ENCODE peak calls at places on chromosomes 5 and 9, in seven cellular contexts. C is stomach; U is psoas muscle; F is HepG2; X is CD4-positive, alpha-beta memory T cell; S is GM12878; W is dorsolateral prefrontal cortex. N is an unnamed sample.

GRCh38 chr5:57298985-57299491 is 125.2 kb downstream of the GPBP1 start:
- DNase-seq in C (no peak), U (no peak), F (peak), X (peak), S (peak), W (peak), N (no peak)

GRCh38 chr9:16627967-16628366 is 242.5 kb downstream of the BNC2 start:
- DNase-seq in C (no peak), U (no peak), F (no peak), X (no peak), S (no peak), W (no peak), N (no peak)

GRCh38 chr9:125963932-125964331 is 216.8 kb downstream of the PBX3 start:
- DNase-seq in C (no peak), U (no peak), F (no peak), X (no peak), S (no peak), W (no peak), N (no peak)

GRCh38 chr9:133144887-133145466 is 18.7 kb downstream of the GBGT1 start:
- DNase-seq in C (no peak), U (no peak), F (no peak), X (no peak), S (no peak), W (no peak), N (no peak)

GRCh38 chr5:37208883-37209808 is 40.0 kb downstream of the CPLANE1 start:
- DNase-seq in C (no peak), U (peak), F (no peak), X (peak), S (no peak), W (no peak), N (no peak)

GRCh38 chr5:181217111-181217804 is 5.8 kb upstream of the TRIM41 start:
- DNase-seq in C (peak), U (peak), F (no peak), X (peak), S (peak), W (peak), N (no peak)

GRCh38 chr5:10460252-10460906 is 18.7 kb downstream of the ROPN1L start:
- DNase-seq in C (peak), U (no peak), F (no peak), X (no peak), S (no peak), W (peak), N (no peak)

GRCh38 chr5:20276061-20276958 is 288.3 kb upstream of the CDH18 start:
- DNase-seq in C (no peak), U (peak), F (peak), X (no peak), S (no peak), W (no peak), N (no peak)

GRCh38 chr9:92535940-92536850 is at the start of gene ECM2:
- DNase-seq in C (no peak), U (no peak), F (no peak), X (no peak), S (no peak), W (no peak), N (no peak)

GRCh38 chr5:24905123-24905522 is 260.3 kb upstream of the CDH10 start:
- DNase-seq in C (no peak), U (no peak), F (no peak), X (no peak), S (no peak), W (no peak), N (no peak)

GRCh38 chr9:37144762-37145161 is 24.4 kb downstream of the ZCCHC7 start:
- DNase-seq in C (no peak), U (no peak), F (peak), X (no peak), S (peak), W (no peak), N (no peak)

GRCh38 chr5:124453221-124454032 is 293.0 kb downstream of the ZNF608 start:
- DNase-seq in C (no peak), U (no peak), F (no peak), X (no peak), S (peak), W (no peak), N (no peak)

GRCh38 chr5:53476019-53476418 is 4.4 kb upstream of the FST start:
- DNase-seq in C (no peak), U (no peak), F (no peak), X (no peak), S (no peak), W (no peak), N (no peak)

GRCh38 chr9:35798658-35799366 is 7.4 kb downstream of the NPR2 start:
- DNase-seq in C (no peak), U (no peak), F (peak), X (no peak), S (no peak), W (no peak), N (no peak)

GRCh38 chr9:94650924-94651323 is 11.6 kb upstream of the FBP1 start:
- DNase-seq in C (no peak), U (no peak), F (no peak), X (no peak), S (no peak), W (no peak), N (no peak)

GRCh38 chr5:139664273-139664693 is 16.1 kb downstream of the CXXC5 start:
- DNase-seq in C (no peak), U (no peak), F (no peak), X (no peak), S (peak), W (no peak), N (no peak)

GRCh38 chr5:81165493-81166119 is 67.5 kb upstream of the CKMT2 start:
- DNase-seq in C (no peak), U (peak), F (peak), X (peak), S (no peak), W (peak), N (peak)

GRCh38 chr5:141513021-141513626 is 24.2 kb downstream of the PCDHGC5 start:
- DNase-seq in C (no peak), U (no peak), F (no peak), X (peak), S (no peak), W (peak), N (peak)

GRCh38 chr9:93168581-93168980 is 15.4 kb upstream of the WNK2 start:
- DNase-seq in C (no peak), U (no peak), F (no peak), X (no peak), S (no peak), W (no peak), N (no peak)

GRCh38 chr5:112210430-112211005 is 208.6 kb downstream of the EPB41L4A start:
- DNase-seq in C (peak), U (peak), F (peak), X (peak), S (no peak), W (no peak), N (no peak)

GRCh38 chr9:127482662-127483061 is 31.4 kb downstream of the LRSAM1 start:
- DNase-seq in C (no peak), U (no peak), F (no peak), X (no peak), S (no peak), W (no peak), N (no peak)

GRCh38 chr5:10519729-10520128 is 44.1 kb upstream of the ANKRD33B start:
- DNase-seq in C (no peak), U (no peak), F (no peak), X (no peak), S (no peak), W (no peak), N (no peak)

GRCh38 chr5:35908266-35908665 is 30.2 kb downstream of the CAPSL start:
- DNase-seq in C (no peak), U (no peak), F (no peak), X (no peak), S (no peak), W (no peak), N (no peak)

GRCh38 chr9:34334337-34334824 is 5.0 kb downstream of the NUDT2 start:
- DNase-seq in C (no peak), U (no peak), F (peak), X (no peak), S (no peak), W (peak), N (peak)

GRCh38 chr5:142864293-142865260 is 94.4 kb downstream of the ARHGAP26 start:
- DNase-seq in C (peak), U (no peak), F (no peak), X (no peak), S (no peak), W (no peak), N (no peak)

GRCh38 chr5:167296056-167296455 is 995.4 kb upstream of the WWC1 start:
- DNase-seq in C (no peak), U (no peak), F (no peak), X (no peak), S (no peak), W (no peak), N (no peak)

GRCh38 chr9:93902780-93903655 is 52.1 kb downstream of the BARX1 start:
- DNase-seq in C (no peak), U (peak), F (no peak), X (no peak), S (no peak), W (no peak), N (no peak)

GRCh38 chr5:45279109-45279508 is 417.1 kb downstream of the HCN1 start:
- DNase-seq in C (no peak), U (no peak), F (peak), X (no peak), S (no peak), W (no peak), N (no peak)

GRCh38 chr9:136671646-136672430 is 9.1 kb downstream of the EGFL7 start:
- DNase-seq in C (no peak), U (no peak), F (no peak), X (peak), S (no peak), W (no peak), N (no peak)

GRCh38 chr9:137823986-137824771 is 53.4 kb upstream of the CACNA1B start:
- DNase-seq in C (no peak), U (no peak), F (no peak), X (no peak), S (no peak), W (no peak), N (no peak)

GRCh38 chr9:77966718-77967117 is 64.9 kb downstream of the GNAQ start:
- DNase-seq in C (no peak), U (no peak), F (no peak), X (no peak), S (no peak), W (no peak), N (no peak)

GRCh38 chr9:129403743-129404620 is 216.9 kb downstream of the C9orf50 start:
- DNase-seq in C (no peak), U (peak), F (no peak), X (no peak), S (no peak), W (no peak), N (no peak)

GRCh38 chr5:88889165-88890069 is 6.4 kb upstream of the MEF2C start:
- DNase-seq in C (no peak), U (peak), F (no peak), X (no peak), S (no peak), W (peak), N (peak)

GRCh38 chr9:133148351-133149129 is 15.2 kb downstream of the GBGT1 start:
- DNase-seq in C (peak), U (peak), F (no peak), X (peak), S (no peak), W (no peak), N (peak)

GRCh38 chr5:169805527-169805934 is 168.5 kb downstream of the DOCK2 start:
- DNase-seq in C (no peak), U (no peak), F (no peak), X (peak), S (peak), W (no peak), N (no peak)

GRCh38 chr5:96796434-96796833 is 11.3 kb downstream of the ERAP1 start:
- DNase-seq in C (no peak), U (no peak), F (no peak), X (no peak), S (no peak), W (no peak), N (no peak)

GRCh38 chr9:134648701-134649525 is 7.3 kb downstream of the COL5A1 start:
- DNase-seq in C (no peak), U (peak), F (no peak), X (peak), S (no peak), W (no peak), N (no peak)
- H3K27ac ChIP-seq in C (peak), U (no peak), F (no peak), X (no peak), S (no peak), W (no peak), N (no peak)

GRCh38 chr5:55572011-55572410 is 37.2 kb upstream of the PLPP1 start:
- DNase-seq in C (no peak), U (no peak), F (peak), X (no peak), S (no peak), W (no peak), N (no peak)
- H3K27ac ChIP-seq in C (no peak), U (no peak), F (no peak), X (no peak), S (no peak), W (no peak), N (no peak)

GRCh38 chr5:108727154-108727638 is 20.5 kb upstream of the FER start:
- DNase-seq in C (no peak), U (no peak), F (no peak), X (no peak), S (no peak), W (peak), N (peak)
- H3K27ac ChIP-seq in C (peak), U (peak), F (no peak), X (no peak), S (peak), W (peak), N (peak)

DNA sequence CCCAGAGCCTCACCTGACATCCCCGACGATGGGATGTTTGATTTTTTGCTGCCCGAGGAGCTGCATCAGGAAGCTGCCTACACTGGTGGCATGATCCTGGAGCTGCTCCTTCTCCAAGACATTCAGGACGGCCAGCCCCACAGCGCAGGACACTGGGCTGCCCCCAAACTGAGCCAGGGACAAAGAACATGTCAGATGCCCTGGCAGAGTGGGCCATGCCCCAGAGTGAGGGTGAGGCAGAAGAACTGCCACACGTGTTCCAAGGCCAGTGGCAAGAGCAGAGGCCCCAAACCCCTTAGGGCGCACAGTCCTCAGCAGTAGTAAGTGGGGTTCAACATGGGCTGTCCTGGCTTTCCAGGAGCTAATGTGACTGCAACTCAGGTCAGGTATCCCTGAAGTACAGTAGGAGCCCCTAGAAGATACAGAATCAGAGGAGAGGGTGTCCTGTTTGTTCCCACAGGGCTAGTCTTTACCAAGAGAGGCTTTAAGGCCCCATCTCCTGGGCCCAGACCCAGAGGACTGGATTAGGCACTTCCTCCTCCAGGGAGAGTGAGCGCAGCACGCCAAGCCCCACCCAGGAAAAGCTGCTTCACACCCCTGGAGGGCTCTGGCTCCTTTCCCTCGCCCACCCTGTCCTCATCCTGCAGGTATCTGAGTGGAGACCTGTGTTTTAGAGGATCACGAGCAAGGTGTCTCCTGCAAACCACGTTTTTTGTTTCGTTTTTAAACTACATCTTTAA is 11.1 kb downstream of the HNRNPAB start:
- DNase-seq in C (no peak), U (no peak), F (no peak), X (no peak), S (no peak), W (no peak), N (no peak)
- H3K27ac ChIP-seq in C (no peak), U (no peak), F (no peak), X (no peak), S (no peak), W (no peak), N (no peak)

GRCh38 chr5:93071710-93072109 is 509.3 kb downstream of the NR2F1-AS1 start:
- DNase-seq in C (no peak), U (no peak), F (no peak), X (no peak), S (no peak), W (no peak), N (no peak)

GRCh38 chr5:93076096-93076495 is 504.9 kb downstream of the NR2F1-AS1 start:
- DNase-seq in C (no peak), U (no peak), F (no peak), X (no peak), S (no peak), W (no peak), N (no peak)

GRCh38 chr5:93072831-93073459 is 508.1 kb downstream of the NR2F1-AS1 start:
- DNase-seq in C (no peak), U (no peak), F (no peak), X (no peak), S (no peak), W (no peak), N (no peak)

GRCh38 chr5:93070938-93071337 is 510.1 kb downstream of the NR2F1-AS1 start:
- DNase-seq in C (no peak), U (no peak), F (no peak), X (no peak), S (no peak), W (no peak), N (no peak)

DNA sequence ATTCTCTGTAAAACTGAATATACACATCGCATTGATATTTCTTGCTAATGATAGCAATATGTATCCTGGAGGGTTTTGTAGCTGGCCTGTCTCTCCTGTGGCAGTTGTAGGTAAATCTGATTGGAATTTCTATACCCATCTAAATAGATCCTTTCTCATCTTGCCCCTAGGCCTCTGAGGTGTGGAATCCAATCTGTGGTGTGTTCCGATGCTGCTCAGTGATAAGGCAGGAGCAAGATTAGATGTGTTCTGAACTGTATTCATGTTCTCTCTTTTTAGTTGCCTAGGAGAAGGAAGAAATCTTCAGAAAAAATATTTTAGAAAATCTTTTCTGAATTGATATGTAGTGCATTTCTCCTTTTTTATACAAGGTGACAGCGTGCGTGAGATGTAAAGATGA is 507.5 kb downstream of the NR2F1-AS1 start:
- DNase-seq in C (no peak), U (no peak), F (no peak), X (no peak), S (no peak), W (no peak), N (no peak)
- H3K27ac ChIP-seq in C (no peak), U (no peak), F (no peak), X (no peak), S (no peak), W (no peak), N (no peak)

GRCh38 chr9:130421154-130421801 is 23.5 kb upstream of the ASS1 start:
- DNase-seq in C (no peak), U (no peak), F (no peak), X (no peak), S (no peak), W (no peak), N (no peak)

GRCh38 chr9:130423272-130423671 is 21.5 kb upstream of the ASS1 start:
- DNase-seq in C (no peak), U (no peak), F (no peak), X (no peak), S (no peak), W (peak), N (no peak)

GRCh38 chr9:130422546-130422945 is 22.2 kb upstream of the ASS1 start:
- DNase-seq in C (no peak), U (no peak), F (no peak), X (no peak), S (no peak), W (no peak), N (no peak)

GRCh38 chr9:130419521-130420035 is 25.2 kb upstream of the ASS1 start:
- DNase-seq in C (no peak), U (no peak), F (no peak), X (no peak), S (no peak), W (no peak), N (no peak)

GRCh38 chr9:130421802-130422276 is 22.9 kb upstream of the ASS1 start:
- DNase-seq in C (no peak), U (no peak), F (no peak), X (no peak), S (no peak), W (no peak), N (no peak)
- H3K27ac ChIP-seq in C (no peak), U (no peak), F (no peak), X (no peak), S (no peak), W (no peak), N (no peak)

DNA sequence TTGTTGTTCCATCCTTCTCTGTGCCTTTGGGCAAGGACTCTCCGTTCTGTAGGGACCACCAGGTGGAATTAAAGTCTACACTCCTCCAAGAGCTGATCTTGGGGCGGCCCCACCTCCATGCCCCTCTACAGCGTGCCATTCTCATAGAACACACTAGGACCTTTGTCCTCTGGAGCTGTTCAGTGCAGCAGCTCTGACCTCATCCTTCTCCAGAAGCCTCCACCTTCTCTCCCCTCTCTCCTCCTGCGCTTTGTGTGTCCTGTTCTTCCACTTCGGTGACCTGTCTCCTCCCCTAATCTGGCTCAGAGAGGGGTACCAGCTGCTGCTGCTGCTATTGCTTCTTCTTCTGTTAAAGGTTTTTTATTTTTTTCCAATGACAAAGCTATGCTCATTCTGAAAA is 1.8 kb upstream of the MACROH2A1 start:
- DNase-seq in C (no peak), U (no peak), F (peak), X (no peak), S (no peak), W (no peak), N (no peak)
- H3K27ac ChIP-seq in C (no peak), U (no peak), F (no peak), X (no peak), S (no peak), W (peak), N (no peak)

DNA sequence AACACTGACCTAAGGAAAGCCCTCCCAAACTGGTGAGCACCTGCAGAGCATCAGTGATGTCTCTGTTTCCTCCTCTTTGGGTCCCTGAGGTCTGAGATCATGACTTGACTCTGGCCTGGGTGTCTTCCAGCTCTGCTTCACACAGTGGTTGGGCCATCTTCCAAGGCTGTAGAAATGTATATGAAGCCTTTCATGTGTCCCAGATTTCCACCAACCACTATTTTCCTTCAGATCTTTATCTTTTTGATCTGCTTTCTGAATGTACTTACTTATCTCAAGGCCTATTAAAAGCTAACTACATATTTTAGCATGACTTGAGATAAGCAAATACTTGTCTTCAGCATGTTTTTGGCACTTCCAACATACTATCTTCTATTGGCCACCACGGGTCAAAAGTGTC is 47.1 kb downstream of the PRELID2 start:
- DNase-seq in C (no peak), U (no peak), F (no peak), X (no peak), S (no peak), W (no peak), N (no peak)
- H3K27ac ChIP-seq in C (no peak), U (no peak), F (no peak), X (no peak), S (no peak), W (no peak), N (no peak)

GRCh38 chr9:33153001-33153400 is 14.1 kb downstream of the B4GALT1 start:
- DNase-seq in C (no peak), U (no peak), F (no peak), X (no peak), S (no peak), W (no peak), N (no peak)
- H3K27ac ChIP-seq in C (no peak), U (peak), F (no peak), X (peak), S (peak), W (no peak), N (no peak)